ENCODE peak calls at places on chromosomes 5 and 9, in nine cellular contexts. Q is EL; E is iris pigment epithelial cell; X is activated CD4-positive, alpha-beta T cell treated with anti-CD3 and anti-CD28 coated beads, Interleukin-2, amount 50 U/mL, for 48 hours; L is NCI-H2081; Z is osteocyte; W is tibial artery; S is neural crest cell; I is transverse colon. R is an unnamed sample.

GRCh38 chr9:84206801-84207200 is 133.8 kb downstream of the SLC28A3 start:
- DNase-seq in I (no peak), W (no peak), X (no peak), S (no peak), E (no peak), L (no peak), Z (no peak), Q (no peak), R (no peak)

GRCh38 chr9:127877566-127877998 is at the start of gene AK1:
- DNase-seq in W (peak), I (peak), S (peak), L (peak), X (no peak), E (peak), Z (no peak), Q (peak), R (no peak)

GRCh38 chr5:56172225-56172624 is 60.9 kb downstream of the ANKRD55 start:
- DNase-seq in Z (no peak), X (no peak), L (no peak), E (peak), W (no peak), I (no peak), Q (no peak), S (no peak), R (no peak)

GRCh38 chr9:112033237-112034215 is 136.9 kb downstream of the UGCG start:
- DNase-seq in I (no peak), Z (no peak), E (no peak), W (no peak), Q (no peak), L (no peak), X (no peak), S (no peak), R (no peak)

GRCh38 chr5:159773062-159773924 is 143.0 kb upstream of the ADRA1B start:
- DNase-seq in W (peak), E (peak), I (peak), S (peak), Z (peak), X (peak), L (peak), Q (peak), R (peak)

GRCh38 chr5:174769005-174769404 is 44.6 kb downstream of the MSX2 start:
- DNase-seq in E (no peak), L (no peak), W (no peak), S (no peak), Z (no peak), Q (no peak), I (no peak), X (no peak), R (no peak)

GRCh38 chr9:120891255-120891954 is 14.4 kb upstream of the PHF19 start:
- DNase-seq in E (no peak), W (no peak), Z (no peak), Q (no peak), I (no peak), S (no peak), X (peak), L (no peak), R (no peak)

GRCh38 chr9:120980951-120981350 is 54.4 kb upstream of the TRAF1 start:
- DNase-seq in X (no peak), E (no peak), L (no peak), Z (no peak), S (no peak), Q (no peak), I (no peak), W (no peak), R (no peak)

GRCh38 chr5:32254987-32255900 is 57.5 kb downstream of the MTMR12 start:
- DNase-seq in X (no peak), W (no peak), Q (no peak), L (peak), Z (no peak), I (no peak), S (no peak), E (peak), R (no peak)

GRCh38 chr9:132585954-132586829 is 3.8 kb downstream of the BARHL1 start:
- DNase-seq in X (no peak), Z (no peak), S (no peak), Q (no peak), W (no peak), L (peak), E (no peak), I (no peak), R (no peak)

GRCh38 chr5:125549322-125549871 is 803.0 kb upstream of the ZNF608 start:
- DNase-seq in E (peak), Q (no peak), S (peak), I (no peak), W (no peak), L (no peak), X (no peak), Z (no peak), R (no peak)

GRCh38 chr9:107137495-107138202 is 145.4 kb upstream of the RAD23B start:
- DNase-seq in E (peak), Q (peak), L (peak), Z (no peak), X (no peak), I (no peak), S (no peak), W (no peak), R (no peak)

GRCh38 chr9:16501098-16501663 is 369.3 kb downstream of the BNC2 start:
- DNase-seq in Q (peak), W (no peak), S (no peak), L (no peak), Z (no peak), X (no peak), E (peak), I (no peak), R (no peak)

GRCh38 chr5:121171361-121171760 is 680.3 kb upstream of the FTMT start:
- DNase-seq in L (no peak), E (no peak), Z (no peak), W (no peak), X (no peak), Q (no peak), S (no peak), I (no peak), R (no peak)

GRCh38 chr5:84825616-84826015 is 440.9 kb upstream of the EDIL3 start:
- DNase-seq in E (peak), Z (no peak), L (no peak), Q (peak), X (no peak), S (no peak), W (no peak), I (no peak), R (no peak)

GRCh38 chr5:160693831-160694473 is 158.1 kb downstream of the ATP10B start:
- DNase-seq in X (no peak), I (no peak), Z (no peak), E (no peak), S (no peak), Q (no peak), L (no peak), W (no peak), R (no peak)

GRCh38 chr5:141338538-141339306 is at the start of gene PCDHGA2:
- DNase-seq in L (no peak), I (no peak), W (no peak), Q (peak), S (no peak), E (peak), Z (no peak), X (no peak), R (no peak)

GRCh38 chr5:10592598-10592997 is 28.7 kb downstream of the ANKRD33B start:
- DNase-seq in Z (no peak), S (no peak), E (no peak), L (no peak), I (no peak), Q (no peak), W (peak), X (no peak), R (no peak)

GRCh38 chr9:94874316-94874715 is 147.8 kb downstream of the AOPEP start:
- DNase-seq in E (peak), S (no peak), W (no peak), L (no peak), X (no peak), Z (no peak), I (no peak), Q (peak), R (no peak)

GRCh38 chr9:109780453-109781033 is 545 bp downstream of the PALM2AKAP2 start:
- DNase-seq in E (peak), L (no peak), S (no peak), W (no peak), Z (no peak), X (no peak), I (no peak), Q (peak), R (no peak)

GRCh38 chr9:13552606-13553215 is 273.2 kb upstream of the MPDZ start:
- DNase-seq in W (no peak), Q (no peak), I (no peak), X (no peak), E (no peak), L (peak), Z (no peak), S (no peak), R (no peak)

GRCh38 chr9:121773954-121774714 is 122.7 kb downstream of the DAB2IP start:
- DNase-seq in Q (no peak), Z (no peak), W (peak), S (no peak), L (no peak), E (no peak), X (no peak), I (no peak), R (no peak)

GRCh38 chr9:113302792-113303418 is at the start of gene RNF183:
- DNase-seq in S (no peak), Q (no peak), E (no peak), L (no peak), I (peak), X (no peak), W (no peak), Z (no peak), R (no peak)

GRCh38 chr9:90872835-90873294 is 71.2 kb downstream of the SYK start:
- DNase-seq in Z (peak), L (no peak), E (no peak), W (no peak), S (no peak), Q (no peak), X (no peak), I (no peak), R (no peak)

GRCh38 chr9:76980566-76980965 is 38.9 kb upstream of the FOXB2 start:
- DNase-seq in X (no peak), L (no peak), Q (no peak), E (no peak), I (no peak), W (no peak), Z (no peak), S (no peak), R (no peak)

GRCh38 chr5:168137265-168137664 is 154.2 kb upstream of the WWC1 start:
- DNase-seq in W (no peak), Z (no peak), I (no peak), E (no peak), X (no peak), Q (no peak), S (no peak), L (no peak), R (no peak)

GRCh38 chr5:95848701-95849100 is 26.2 kb upstream of the GLRX start:
- DNase-seq in E (peak), I (no peak), Q (peak), Z (no peak), S (no peak), W (no peak), X (no peak), L (no peak), R (no peak)

GRCh38 chr5:96516631-96517071 is 83.6 kb upstream of the PCSK1 start:
- DNase-seq in L (no peak), I (no peak), S (no peak), Z (no peak), Q (no peak), W (no peak), E (peak), X (no peak), R (no peak)

GRCh38 chr5:35269006-35269405 is 38.7 kb upstream of the PRLR start:
- DNase-seq in I (no peak), X (no peak), Z (no peak), Q (no peak), L (no peak), W (no peak), S (no peak), E (no peak), R (no peak)

GRCh38 chr9:4573634-4574391 is 83.5 kb downstream of the SLC1A1 start:
- DNase-seq in X (no peak), E (no peak), I (no peak), W (no peak), L (peak), Z (no peak), S (no peak), Q (no peak), R (no peak)

GRCh38 chr5:96146675-96147074 is 185.0 kb upstream of the ELL2 start:
- DNase-seq in L (no peak), Z (no peak), X (no peak), W (no peak), S (no peak), E (peak), Q (peak), I (no peak), R (peak)

GRCh38 chr9:137049544-137050449 is 3.8 kb upstream of the NPDC1 start:
- DNase-seq in I (peak), S (peak), X (peak), Z (no peak), E (peak), W (no peak), Q (peak), L (peak), R (no peak)

GRCh38 chr9:125674981-125675973 is 31.7 kb downstream of the MAPKAP1 start:
- DNase-seq in Z (no peak), X (no peak), E (peak), L (no peak), S (no peak), I (no peak), W (no peak), Q (peak), R (no peak)

GRCh38 chr9:35510745-35511428 is 21.0 kb downstream of the RUSC2 start:
- DNase-seq in E (peak), X (no peak), Q (peak), Z (peak), L (no peak), S (no peak), W (peak), I (peak), R (no peak)

GRCh38 chr9:35903049-35903448 is 3.0 kb upstream of the HRCT1 start:
- DNase-seq in Z (peak), L (peak), Q (peak), E (peak), W (no peak), X (no peak), I (no peak), S (no peak), R (no peak)

GRCh38 chr5:148060309-148060708 is 3.5 kb upstream of the SPINK5 start:
- DNase-seq in W (no peak), E (no peak), X (no peak), Z (no peak), S (no peak), L (no peak), Q (no peak), I (no peak), R (no peak)

GRCh38 chr5:35926389-35927051 is 11.9 kb downstream of the CAPSL start:
- DNase-seq in L (peak), Q (peak), I (peak), W (no peak), Z (no peak), S (peak), E (peak), X (peak), R (peak)

GRCh38 chr5:2213121-2213730 is 330.5 kb upstream of the IRX4 start:
- DNase-seq in Q (no peak), W (peak), S (no peak), L (no peak), I (no peak), Z (peak), E (no peak), X (no peak), R (peak)

R was measured in stimulated activated effector memory CD8-positive, alpha-beta T cell treated with anti-CD3 and anti-CD28 coated beads, Interleukin-12 subunit alpha, Interleukin-12 subunit beta, amount 100 ng/mL, for 72 hours.